ENCODE peak calls at places on chromosome 18, in six cellular contexts. One of them, this sample, is unnamed.

GRCh38 chr18:45930953-45931352 is 36.2 kb downstream of the EPG5 start:
- DNase-seq in neuronal stem cell: no peak
- DNase-seq in small intestine: no peak
- DNase-seq in K562: no peak
- DNase-seq in GM23248: no peak
- DNase-seq in cardiac muscle cell: no peak
- DNase-seq in this sample: no peak

GRCh38 chr18:60978338-60978737 is 354.9 kb upstream of the CDH20 start:
- DNase-seq in K562: no peak
- DNase-seq in small intestine: no peak
- DNase-seq in cardiac muscle cell: peak; percentile 69
- DNase-seq in neuronal stem cell: no peak
- DNase-seq in GM23248: peak; percentile 33
- DNase-seq in this sample: no peak

GRCh38 chr18:34364699-34365098 is 140.0 kb upstream of the NOL4 start:
- DNase-seq in cardiac muscle cell: no peak
- DNase-seq in small intestine: no peak
- DNase-seq in K562: no peak
- DNase-seq in GM23248: no peak
- DNase-seq in neuronal stem cell: no peak
- DNase-seq in this sample: no peak

GRCh38 chr18:5467666-5468065 is 76.1 kb downstream of the EPB41L3 start:
- DNase-seq in GM23248: no peak
- DNase-seq in neuronal stem cell: no peak
- DNase-seq in cardiac muscle cell: no peak
- DNase-seq in small intestine: no peak
- DNase-seq in K562: no peak
- DNase-seq in this sample: no peak

GRCh38 chr18:12460874-12461273 is 53.1 kb downstream of the PRELID3A start:
- DNase-seq in cardiac muscle cell: peak; percentile 81
- DNase-seq in small intestine: peak; percentile 70
- DNase-seq in GM23248: no peak
- DNase-seq in K562: no peak
- DNase-seq in neuronal stem cell: no peak
- DNase-seq in this sample: no peak

GRCh38 chr18:22551536-22552151 is 133.9 kb upstream of the CTAGE1 start:
- DNase-seq in cardiac muscle cell: peak; percentile 82
- DNase-seq in GM23248: peak; percentile 92
- DNase-seq in neuronal stem cell: no peak
- DNase-seq in small intestine: no peak
- DNase-seq in K562: no peak
- DNase-seq in this sample: no peak

GRCh38 chr18:25251127-25251526 is 100.8 kb downstream of the ZNF521 start:
- DNase-seq in small intestine: no peak
- DNase-seq in K562: no peak
- DNase-seq in neuronal stem cell: no peak
- DNase-seq in cardiac muscle cell: no peak
- DNase-seq in GM23248: no peak
- DNase-seq in this sample: no peak

GRCh38 chr18:7568426-7568825 is 1.3 kb downstream of the PTPRM start:
- DNase-seq in GM23248: peak; percentile 54
- DNase-seq in small intestine: no peak
- DNase-seq in neuronal stem cell: no peak
- DNase-seq in K562: no peak
- DNase-seq in cardiac muscle cell: peak; percentile 44
- DNase-seq in this sample: peak; percentile 33

GRCh38 chr18:75218064-75218463 is 7.5 kb downstream of the TSHZ1 start:
- DNase-seq in small intestine: peak; percentile 25
- DNase-seq in K562: no peak
- DNase-seq in cardiac muscle cell: no peak
- DNase-seq in GM23248: no peak
- DNase-seq in neuronal stem cell: no peak
- DNase-seq in this sample: no peak

GRCh38 chr18:48412339-48412929 is 3.3 kb upstream of the ZBTB7C start:
- DNase-seq in GM23248: peak; percentile 66
- DNase-seq in K562: peak; percentile 46
- DNase-seq in neuronal stem cell: no peak
- DNase-seq in cardiac muscle cell: peak; percentile 37
- DNase-seq in small intestine: peak; percentile 74
- DNase-seq in this sample: peak; percentile 41

GRCh38 chr18:46448347-46448746 is 208.7 kb downstream of the LOXHD1 start:
- DNase-seq in small intestine: no peak
- DNase-seq in GM23248: no peak
- DNase-seq in neuronal stem cell: no peak
- DNase-seq in cardiac muscle cell: no peak
- DNase-seq in K562: no peak
- DNase-seq in this sample: no peak

GRCh38 chr18:6950641-6951040 is 167.0 kb downstream of the LAMA1 start:
- DNase-seq in cardiac muscle cell: no peak
- DNase-seq in GM23248: no peak
- DNase-seq in neuronal stem cell: no peak
- DNase-seq in small intestine: peak; percentile 33
- DNase-seq in K562: no peak
- DNase-seq in this sample: no peak

GRCh38 chr18:78717766-78718150 is 261.9 kb upstream of the SALL3 start:
- DNase-seq in neuronal stem cell: no peak
- DNase-seq in K562: no peak
- DNase-seq in small intestine: no peak
- DNase-seq in cardiac muscle cell: no peak
- DNase-seq in GM23248: no peak
- DNase-seq in this sample: no peak

GRCh38 chr18:1559563-1559962 is 654.9 kb downstream of the ADCYAP1 start:
- DNase-seq in K562: no peak
- DNase-seq in small intestine: no peak
- DNase-seq in neuronal stem cell: no peak
- DNase-seq in cardiac muscle cell: no peak
- DNase-seq in GM23248: no peak
- DNase-seq in this sample: no peak

GRCh38 chr18:47151457-47151856 is 1.2 kb upstream of the HDHD2 start:
- DNase-seq in K562: no peak
- DNase-seq in small intestine: no peak
- DNase-seq in GM23248: no peak
- DNase-seq in cardiac muscle cell: no peak
- DNase-seq in neuronal stem cell: no peak
- DNase-seq in this sample: no peak

GRCh38 chr18:32277492-32277988 is 87.7 kb downstream of the MEP1B start:
- DNase-seq in neuronal stem cell: no peak
- DNase-seq in small intestine: peak; percentile 22
- DNase-seq in K562: no peak
- DNase-seq in cardiac muscle cell: no peak
- DNase-seq in GM23248: no peak
- DNase-seq in this sample: no peak

GRCh38 chr18:74281011-74281638 is 10.6 kb downstream of the CYB5A start:
- DNase-seq in GM23248: no peak
- DNase-seq in small intestine: no peak
- DNase-seq in cardiac muscle cell: no peak
- DNase-seq in neuronal stem cell: no peak
- DNase-seq in K562: no peak
- DNase-seq in this sample: no peak

GRCh38 chr18:76328145-76328544 is 166.9 kb downstream of the ZNF516 start:
- DNase-seq in GM23248: no peak
- DNase-seq in small intestine: no peak
- DNase-seq in cardiac muscle cell: no peak
- DNase-seq in neuronal stem cell: no peak
- DNase-seq in K562: no peak
- DNase-seq in this sample: no peak

GRCh38 chr18:11149441-11150270 is at the start of gene PIEZO2:
- DNase-seq in GM23248: peak; percentile 57
- DNase-seq in K562: peak; percentile 29
- DNase-seq in neuronal stem cell: peak; percentile 83
- DNase-seq in cardiac muscle cell: peak; percentile 88
- DNase-seq in small intestine: peak; percentile 17
- DNase-seq in this sample: peak; percentile 69

GRCh38 chr18:2884706-2885285 is 38.0 kb downstream of the EMILIN2 start:
- DNase-seq in small intestine: no peak
- DNase-seq in neuronal stem cell: no peak
- DNase-seq in cardiac muscle cell: no peak
- DNase-seq in GM23248: no peak
- DNase-seq in K562: no peak
- DNase-seq in this sample: no peak

GRCh38 chr18:48777026-48777736 is 173.6 kb downstream of the SMAD7 start:
- DNase-seq in K562: peak; percentile 72
- DNase-seq in neuronal stem cell: peak; percentile 39
- DNase-seq in GM23248: peak; percentile 61
- DNase-seq in cardiac muscle cell: peak; percentile 57
- DNase-seq in small intestine: peak; percentile 59
- DNase-seq in this sample: peak; percentile 59

GRCh38 chr18:58476521-58477210 is 152.2 kb downstream of the ALPK2 start:
- DNase-seq in small intestine: no peak
- DNase-seq in K562: no peak
- DNase-seq in cardiac muscle cell: no peak
- DNase-seq in GM23248: no peak
- DNase-seq in neuronal stem cell: no peak
- DNase-seq in this sample: no peak

GRCh38 chr18:11989966-11990380 is 8.7 kb downstream of the IMPA2 start:
- DNase-seq in K562: no peak
- DNase-seq in GM23248: no peak
- DNase-seq in small intestine: no peak
- DNase-seq in cardiac muscle cell: no peak
- DNase-seq in neuronal stem cell: no peak
- DNase-seq in this sample: no peak

GRCh38 chr18:58493516-58494253 is 135.2 kb downstream of the ALPK2 start:
- DNase-seq in small intestine: peak; percentile 85
- DNase-seq in neuronal stem cell: peak; percentile 74
- DNase-seq in K562: peak; percentile 78
- DNase-seq in GM23248: peak; percentile 91
- DNase-seq in cardiac muscle cell: peak; percentile 87
- DNase-seq in this sample: peak; percentile 89

GRCh38 chr18:37450434-37451133 is 115.0 kb downstream of the CELF4 start:
- DNase-seq in small intestine: peak; percentile 14
- DNase-seq in cardiac muscle cell: peak; percentile 56
- DNase-seq in neuronal stem cell: peak; percentile 83
- DNase-seq in GM23248: no peak
- DNase-seq in K562: no peak
- DNase-seq in this sample: peak; percentile 25

GRCh38 chr18:66752733-66753132 is 148.8 kb upstream of the CDH19 start:
- DNase-seq in GM23248: no peak
- DNase-seq in cardiac muscle cell: no peak
- DNase-seq in small intestine: peak; percentile 55
- DNase-seq in K562: no peak
- DNase-seq in neuronal stem cell: no peak
- DNase-seq in this sample: no peak

GRCh38 chr18:27604583-27604982 is 419.5 kb upstream of the CHST9 start:
- DNase-seq in cardiac muscle cell: peak; percentile 75
- DNase-seq in neuronal stem cell: no peak
- DNase-seq in small intestine: peak; percentile 66
- DNase-seq in GM23248: peak; percentile 39
- DNase-seq in K562: no peak
- DNase-seq in this sample: no peak

GRCh38 chr18:27602092-27602491 is 417.0 kb upstream of the CHST9 start:
- DNase-seq in K562: no peak
- DNase-seq in GM23248: no peak
- DNase-seq in cardiac muscle cell: no peak
- DNase-seq in neuronal stem cell: no peak
- DNase-seq in small intestine: no peak
- DNase-seq in this sample: no peak

GRCh38 chr18:27599202-27599829 is 414.2 kb upstream of the CHST9 start:
- DNase-seq in GM23248: peak; percentile 62
- DNase-seq in cardiac muscle cell: peak; percentile 62
- DNase-seq in K562: peak; percentile 56
- DNase-seq in neuronal stem cell: peak; percentile 57
- DNase-seq in small intestine: peak; percentile 57
- DNase-seq in this sample: peak; percentile 52

GRCh38 chr18:27595121-27595848 is 410.2 kb upstream of the CHST9 start:
- DNase-seq in K562: no peak
- DNase-seq in small intestine: no peak
- DNase-seq in neuronal stem cell: no peak
- DNase-seq in GM23248: no peak
- DNase-seq in cardiac muscle cell: no peak
- DNase-seq in this sample: no peak

DNA sequence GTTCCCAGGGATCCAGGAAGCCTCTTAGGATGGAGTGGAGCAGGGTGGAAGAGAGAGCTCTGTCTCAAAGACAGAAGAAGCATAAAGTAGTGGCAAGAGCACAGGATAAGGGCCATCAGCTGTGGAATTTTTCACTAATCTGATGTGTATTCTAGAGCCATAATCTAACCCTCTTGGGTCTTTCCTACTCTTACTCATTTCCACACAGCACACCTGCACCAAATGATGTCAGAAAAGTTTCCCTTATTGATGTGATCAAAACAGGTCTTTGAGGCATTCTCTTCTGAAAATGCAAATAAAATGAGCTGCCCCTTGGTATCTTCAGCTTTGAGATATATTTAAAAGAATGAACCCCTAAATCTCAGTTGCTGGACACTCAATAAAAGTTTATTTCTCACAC is 415.1 kb upstream of the CHST9 start:
- DNase-seq in neuronal stem cell: no peak
- DNase-seq in GM23248: no peak
- DNase-seq in cardiac muscle cell: no peak
- DNase-seq in small intestine: no peak
- DNase-seq in K562: no peak
- DNase-seq in this sample: no peak
- H3K9me3 ChIP-seq in neuronal stem cell: no peaks in the 10 kb centered on the region
- H3K9me3 ChIP-seq in GM23248: no peaks in the 10 kb centered on the region
- H3K9me3 ChIP-seq in cardiac muscle cell: no peaks in the 10 kb centered on the region
- H3K9me3 ChIP-seq in small intestine: no peaks in the 10 kb centered on the region
- H3K9me3 ChIP-seq in K562: no peaks in the 10 kb centered on the region
- H3K9me3 ChIP-seq in this sample: no peaks in the 10 kb centered on the region

GRCh38 chr18:79896746-79897145 is 54.7 kb downstream of the SLC66A2 start:
- DNase-seq in small intestine: no peak
- DNase-seq in K562: no peak
- DNase-seq in neuronal stem cell: no peak
- DNase-seq in GM23248: peak; percentile 22
- DNase-seq in cardiac muscle cell: no peak
- DNase-seq in this sample: no peak
- H3K9me3 ChIP-seq in small intestine: peaks cover 6% of the 10 kb centered on the region
- H3K9me3 ChIP-seq in K562: peaks cover 2% of the 10 kb centered on the region
- H3K9me3 ChIP-seq in neuronal stem cell: peaks cover 35% of the 10 kb centered on the region
- H3K9me3 ChIP-seq in GM23248: peaks cover 2% of the 10 kb centered on the region
- H3K9me3 ChIP-seq in cardiac muscle cell: no peaks in the 10 kb centered on the region
- H3K9me3 ChIP-seq in this sample: no peaks in the 10 kb centered on the region

DNA sequence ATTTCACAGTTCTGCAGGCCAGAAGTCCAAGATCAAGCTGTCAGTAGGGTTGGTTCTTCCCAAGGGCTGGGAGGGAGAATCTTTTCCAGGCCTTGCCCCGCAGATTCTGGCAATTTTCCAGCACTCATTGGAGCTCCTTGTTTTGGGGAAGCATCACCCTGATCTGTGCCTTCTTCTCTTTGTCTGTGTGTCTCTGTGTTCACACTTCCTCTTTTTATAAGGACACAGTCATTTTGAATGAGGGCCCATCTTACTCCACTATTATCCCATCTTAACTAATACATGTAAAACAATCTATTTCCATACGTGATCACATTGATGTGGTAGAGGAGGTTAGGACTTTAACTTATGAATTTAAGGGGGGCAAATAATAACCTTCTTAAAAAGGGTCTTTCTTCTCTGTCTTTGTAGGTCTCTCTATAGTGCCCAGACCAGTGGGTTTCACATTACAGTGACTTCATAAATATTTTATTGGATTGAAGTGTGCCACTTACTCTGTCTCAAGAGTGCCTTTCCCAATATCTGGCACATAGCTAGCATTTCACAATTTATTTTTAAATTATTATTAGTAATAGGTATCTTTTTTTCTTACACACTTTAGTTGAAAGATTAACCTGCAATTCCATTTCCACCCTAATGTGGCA is 68.9 kb upstream of the CBLN2 start:
- DNase-seq in cardiac muscle cell: no peak
- DNase-seq in small intestine: no peak
- DNase-seq in neuronal stem cell: no peak
- DNase-seq in K562: no peak
- DNase-seq in GM23248: no peak
- DNase-seq in this sample: no peak
- H3K9me3 ChIP-seq in cardiac muscle cell: no peaks in the 10 kb centered on the region
- H3K9me3 ChIP-seq in small intestine: no peaks in the 10 kb centered on the region
- H3K9me3 ChIP-seq in neuronal stem cell: peaks cover 3% of the 10 kb centered on the region
- H3K9me3 ChIP-seq in K562: no peaks in the 10 kb centered on the region
- H3K9me3 ChIP-seq in GM23248: no peaks in the 10 kb centered on the region
- H3K9me3 ChIP-seq in this sample: no peaks in the 10 kb centered on the region

GRCh38 chr18:71020342-71021096 is 731.7 kb downstream of the SOCS6 start:
- DNase-seq in neuronal stem cell: no peak
- DNase-seq in K562: no peak
- DNase-seq in small intestine: no peak
- DNase-seq in cardiac muscle cell: peak; percentile 56
- DNase-seq in GM23248: peak; percentile 52
- DNase-seq in this sample: no peak
- H3K9me3 ChIP-seq in neuronal stem cell: no peaks in the 10 kb centered on the region
- H3K9me3 ChIP-seq in K562: no peaks in the 10 kb centered on the region
- H3K9me3 ChIP-seq in small intestine: no peaks in the 10 kb centered on the region
- H3K9me3 ChIP-seq in cardiac muscle cell: no peaks in the 10 kb centered on the region
- H3K9me3 ChIP-seq in GM23248: no peaks in the 10 kb centered on the region
- H3K9me3 ChIP-seq in this sample: no peaks in the 10 kb centered on the region

This sample was measured in colonic mucosa.